ENCODE peak calls at places on chromosomes 4 and X, in ten cellular contexts. O is GM23338; A is lung; Q is tibial artery; X is ovary; Y is testis; P is CD4-positive, alpha-beta memory T cell; K is hepatocyte; T is CD8-positive, alpha-beta memory T cell; R is adrenal gland. V is an unnamed sample.

GRCh38 chrX:88416965-88417364 is 330.1 kb upstream of the CPXCR1 start:
- DNase-seq in X (no peak), P (no peak), R (no peak), K (no peak), Q (no peak), Y (no peak), T (no peak), O (no peak), A (no peak), V (no peak)

GRCh38 chrX:77668391-77669237 is 117.4 kb downstream of the ATRX start:
- DNase-seq in T (no peak), Q (no peak), X (no peak), A (no peak), R (no peak), O (no peak), P (no peak), Y (no peak), K (no peak), V (peak; percentile 49)

GRCh38 chrX:56766554-56767412 is 37.7 kb downstream of the NBDY start:
- DNase-seq in K (no peak), O (no peak), R (no peak), A (peak; percentile 28), P (no peak), Q (no peak), X (no peak), T (no peak), Y (no peak), V (peak; percentile 66)

GRCh38 chrX:101658661-101659477 is 781 bp downstream of the ARMCX2 start:
- DNase-seq in Q (peak; percentile 87), P (peak; percentile 47), R (peak; percentile 74), K (peak; percentile 75), T (peak; percentile 30), Y (peak; percentile 85), O (peak; percentile 81), X (peak; percentile 76), A (peak; percentile 73), V (peak; percentile 58)

GRCh38 chr4:41647368-41647767 is 101.2 kb downstream of the PHOX2B start:
- DNase-seq in A (no peak), O (no peak), P (no peak), K (no peak), X (no peak), Q (no peak), R (no peak), T (no peak), Y (no peak), V (no peak)

GRCh38 chrX:107454302-107454701 is 4.8 kb downstream of the FRMPD3 start:
- DNase-seq in Q (no peak), A (no peak), R (no peak), X (no peak), T (peak; percentile 11), P (no peak), Y (no peak), O (no peak), K (no peak), V (no peak)

GRCh38 chrX:23548164-23548563 is 119.1 kb upstream of the PRDX4 start:
- DNase-seq in O (no peak), Y (no peak), R (no peak), A (no peak), K (no peak), P (no peak), X (no peak), T (no peak), Q (no peak), V (peak; percentile 16)

GRCh38 chrX:1578511-1579173 is 12.8 kb upstream of the AKAP17A start:
- DNase-seq in X (no peak), Q (no peak), P (no peak), R (no peak), T (no peak), Y (no peak), K (no peak), A (peak; percentile 18), O (no peak), V (no peak)

GRCh38 chrX:23118890-23119527 is 119.2 kb downstream of the DDX53 start:
- DNase-seq in P (no peak), T (no peak), K (no peak), Y (no peak), A (no peak), O (peak; percentile 8), Q (no peak), R (no peak), X (no peak), V (no peak)

GRCh38 chrX:130055103-130055502 is 55.2 kb downstream of the ELF4 start:
- DNase-seq in T (no peak), X (no peak), R (no peak), Q (peak; percentile 61), Y (no peak), K (no peak), O (no peak), P (no peak), A (no peak), V (peak; percentile 32)

GRCh38 chr4:138910914-138911336 is 104.7 kb upstream of the NOCT start:
- DNase-seq in O (peak; percentile 69), X (peak; percentile 59), Y (no peak), P (no peak), Q (peak; percentile 66), T (no peak), K (peak; percentile 88), R (peak; percentile 53), A (peak; percentile 78), V (peak; percentile 93)

GRCh38 chr4:186266699-186267467 is 894 bp downstream of the F11 start:
- DNase-seq in O (peak; percentile 80), Q (no peak), X (no peak), P (no peak), A (peak; percentile 35), R (no peak), Y (peak; percentile 28), T (no peak), K (peak; percentile 66), V (peak; percentile 47)

GRCh38 chr4:84481077-84481878 is 17.8 kb downstream of the NKX6-1 start:
- DNase-seq in P (no peak), K (no peak), Y (no peak), T (no peak), X (no peak), Q (no peak), A (no peak), O (peak; percentile 52), R (no peak), V (no peak)

GRCh38 chrX:152656087-152656486 is 18.4 kb downstream of the GABRQ start:
- DNase-seq in O (no peak), X (no peak), A (no peak), K (no peak), T (no peak), R (no peak), P (no peak), Y (no peak), Q (no peak), V (no peak)

GRCh38 chr4:168837922-168838321 is 172.1 kb downstream of the CBR4 start:
- DNase-seq in X (no peak), K (no peak), P (no peak), A (no peak), O (no peak), T (no peak), Q (no peak), R (peak; percentile 24), Y (no peak), V (no peak)
- H3K27ac ChIP-seq in X (no peak overlapping the region), K (peak overlapping the region; percentile 31), P (no peak overlapping the region), A (peak overlapping the region; percentile 96), O (no peak overlapping the region), T (no peak overlapping the region), Q (peak overlapping the region; percentile 98), R (peak overlapping the region; percentile 87), Y (peak overlapping the region; percentile 90), V (no peak overlapping the region)

GRCh38 chr4:87541956-87542709 is 13.0 kb upstream of the SPARCL1 start:
- DNase-seq in Y (no peak), X (no peak), P (no peak), K (no peak), A (no peak), Q (no peak), R (peak; percentile 29), T (no peak), O (no peak), V (no peak)

GRCh38 chr4:87542734-87543312 is 13.6 kb upstream of the SPARCL1 start:
- DNase-seq in Y (no peak), K (no peak), X (no peak), Q (no peak), A (no peak), O (no peak), P (no peak), T (no peak), R (no peak), V (no peak)

GRCh38 chr4:87543835-87544461 is 14.8 kb upstream of the SPARCL1 start:
- DNase-seq in T (no peak), Q (no peak), R (peak; percentile 23), X (no peak), O (peak; percentile 83), A (no peak), Y (peak; percentile 54), P (no peak), K (peak; percentile 61), V (peak; percentile 80)

GRCh38 chr4:87540176-87541058 is 11.2 kb upstream of the SPARCL1 start:
- DNase-seq in X (peak; percentile 56), R (no peak), K (no peak), O (no peak), Y (peak; percentile 26), P (no peak), T (no peak), A (no peak), Q (peak; percentile 75), V (no peak)

GRCh38 chr4:87541521-87541920 is 12.3 kb upstream of the SPARCL1 start:
- DNase-seq in X (no peak), Q (no peak), T (no peak), O (no peak), A (no peak), P (no peak), K (no peak), R (no peak), Y (no peak), V (no peak)
- H3K27ac ChIP-seq in X (no peak overlapping the region), Q (peak overlapping the region; percentile 64), T (no peak overlapping the region), O (no peak overlapping the region), A (no peak overlapping the region), P (no peak overlapping the region), K (no peak overlapping the region), R (no peak overlapping the region), Y (peak overlapping the region; percentile 44), V (no peak overlapping the region)

DNA sequence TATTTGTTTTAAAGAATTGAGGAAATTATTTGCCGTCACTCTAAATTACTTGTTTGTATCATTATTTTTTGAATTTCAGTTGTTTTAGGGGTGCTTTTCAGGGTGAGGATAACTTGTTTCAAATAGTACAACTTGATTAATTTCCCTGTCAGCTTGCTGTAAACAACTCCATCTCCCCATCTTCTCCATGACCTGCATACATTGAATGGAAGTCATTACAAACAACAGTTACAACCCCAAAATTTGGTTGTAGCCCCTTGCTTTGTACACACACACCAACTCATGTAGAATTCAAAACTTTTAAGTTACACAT is 1.4 kb downstream of the MTHFD2L start:
- DNase-seq in R (no peak), X (no peak), K (no peak), P (no peak), Q (no peak), T (no peak), O (no peak), Y (no peak), A (no peak), V (no peak)
- H3K27ac ChIP-seq in R (no peak overlapping the region), X (no peak overlapping the region), K (peak overlapping the region; percentile 94), P (no peak overlapping the region), Q (peak overlapping the region; percentile 81), T (no peak overlapping the region), O (no peak overlapping the region), Y (peak overlapping the region; percentile 95), A (no peak overlapping the region), V (no peak overlapping the region)

DNA sequence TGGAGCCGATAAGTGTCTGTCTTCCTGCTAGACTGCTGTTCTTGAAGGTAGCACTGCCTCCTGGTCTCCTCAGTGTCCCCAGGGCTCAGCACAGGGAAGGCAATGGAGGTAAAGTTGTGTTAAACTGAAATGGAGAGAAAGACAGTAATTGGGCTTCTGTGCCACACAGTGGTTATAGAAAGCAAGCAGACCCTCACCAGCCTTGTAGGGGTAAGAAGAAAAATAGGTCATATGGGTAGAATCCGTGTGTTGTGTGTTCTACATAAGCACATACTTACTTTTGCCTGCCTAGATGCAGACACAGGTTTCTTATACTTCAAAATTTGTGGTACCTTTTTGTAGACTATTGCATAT is 49.7 kb downstream of the RHOH start:
- DNase-seq in Y (no peak), Q (no peak), R (no peak), P (no peak), A (no peak), X (no peak), K (no peak), T (no peak), O (no peak), V (no peak)
- H3K27ac ChIP-seq in Y (no peak overlapping the region), Q (no peak overlapping the region), R (no peak overlapping the region), P (peak overlapping the region; percentile 68), A (no peak overlapping the region), X (no peak overlapping the region), K (no peak overlapping the region), T (no peak overlapping the region), O (no peak overlapping the region), V (no peak overlapping the region)

V was measured in cardiac muscle cell.